ENCODE peak calls at places on chromosome 10, in ten cellular contexts. P is activated CD4-positive, alpha-beta memory T cell treated with anti-CD3 and anti-CD28 coated beads for 36 hours; D is central memory CD4-positive, alpha-beta T cell; W is astrocyte of the spinal cord; F is ovary; G is HCEC 1CT; I is gastrocnemius medialis; X is NCI-H2107; R is stimulated activated CD4-positive, alpha-beta T cell treated with anti-CD3 and anti-CD28 coated beads, Interleukin-2, amount 100 ng/mL, for 48 hours; K is head of caudate nucleus. S is an unnamed sample.
A peak's percentile ranks its signal among the peaks of the same experiment; 100 is the strongest.

GRCh38 chr10:114401195-114401741 is 3.0 kb downstream of the AFAP1L2 start:
- DNase-seq in P (no peak), D (no peak), W (peak; percentile 46), F (peak; percentile 89), G (peak; percentile 26), I (peak; percentile 71), X (no peak), R (no peak), K (no peak), S (peak; percentile 94)

GRCh38 chr10:100338434-100339036 is 8.5 kb upstream of the SCD start:
- DNase-seq in P (peak; percentile 88), D (peak; percentile 65), W (peak; percentile 60), F (peak; percentile 84), G (peak; percentile 30), I (peak; percentile 71), X (no peak), R (peak; percentile 80), K (peak; percentile 80), S (peak; percentile 58)

GRCh38 chr10:17643339-17643754 is 604 bp upstream of the STAM start:
- DNase-seq in P (no peak), D (no peak), W (no peak), F (no peak), G (peak; percentile 81), I (peak; percentile 95), X (no peak), R (no peak), K (peak; percentile 61), S (no peak)

GRCh38 chr10:123614888-123615287 is 51.3 kb upstream of the GPR26 start:
- DNase-seq in P (peak; percentile 53), D (peak; percentile 13), W (peak; percentile 17), F (peak; percentile 32), G (no peak), I (no peak), X (no peak), R (peak; percentile 23), K (peak; percentile 39), S (peak; percentile 18)

GRCh38 chr10:119650692-119651513 is at the start of gene BAG3:
- DNase-seq in P (peak; percentile 87), D (peak; percentile 67), W (peak; percentile 92), F (peak; percentile 95), G (peak; percentile 95), I (peak; percentile 98), X (no peak), R (peak; percentile 74), K (peak; percentile 89), S (peak; percentile 93)

GRCh38 chr10:12937527-12937926 is 64.0 kb downstream of the CCDC3 start:
- DNase-seq in P (no peak), D (no peak), W (no peak), F (no peak), G (no peak), I (no peak), X (no peak), R (no peak), K (no peak), S (no peak)

GRCh38 chr10:110487411-110488123 is 10.1 kb upstream of the DUSP5 start:
- DNase-seq in P (no peak), D (no peak), W (no peak), F (no peak), G (peak; percentile 61), I (no peak), X (no peak), R (no peak), K (peak; percentile 22), S (no peak)

GRCh38 chr10:132634241-132634946 is 96.8 kb downstream of the INPP5A start:
- DNase-seq in P (no peak), D (no peak), W (no peak), F (no peak), G (no peak), I (peak; percentile 13), X (no peak), R (no peak), K (peak; percentile 47), S (no peak)

GRCh38 chr10:96910488-96911395 is 78.6 kb downstream of the LCOR start:
- DNase-seq in P (no peak), D (peak; percentile 15), W (peak; percentile 38), F (no peak), G (peak; percentile 40), I (no peak), X (no peak), R (peak; percentile 21), K (no peak), S (peak; percentile 51)

GRCh38 chr10:3895045-3895609 is 110.1 kb upstream of the KLF6 start:
- DNase-seq in P (no peak), D (no peak), W (no peak), F (no peak), G (peak; percentile 39), I (no peak), X (no peak), R (no peak), K (no peak), S (peak; percentile 72)

GRCh38 chr10:115355162-115355760 is 262.1 kb downstream of the ATRNL1 start:
- DNase-seq in P (peak; percentile 12), D (no peak), W (peak; percentile 76), F (peak; percentile 22), G (peak; percentile 58), I (no peak), X (no peak), R (no peak), K (peak; percentile 8), S (peak; percentile 82)

GRCh38 chr10:91955114-91955513 is 31.5 kb downstream of the BTAF1 start:
- DNase-seq in P (no peak), D (no peak), W (no peak), F (no peak), G (no peak), I (no peak), X (no peak), R (no peak), K (no peak), S (no peak)

GRCh38 chr10:4532976-4533375 is 293.0 kb upstream of the AKR1E2 start:
- DNase-seq in P (no peak), D (no peak), W (no peak), F (no peak), G (peak; percentile 44), I (no peak), X (no peak), R (no peak), K (no peak), S (peak; percentile 82)

GRCh38 chr10:82340166-82340565 is 465.2 kb downstream of the NRG3 start:
- DNase-seq in P (no peak), D (no peak), W (no peak), F (no peak), G (no peak), I (no peak), X (no peak), R (no peak), K (no peak), S (no peak)

GRCh38 chr10:86795353-86795752 is 38.9 kb downstream of the BMPR1A start:
- DNase-seq in P (no peak), D (no peak), W (peak; percentile 85), F (no peak), G (peak; percentile 81), I (no peak), X (no peak), R (no peak), K (no peak), S (peak; percentile 90)

GRCh38 chr10:102133373-102134195 is 744 bp downstream of the PPRC1 start:
- DNase-seq in P (peak; percentile 81), D (no peak), W (peak; percentile 66), F (peak; percentile 92), G (peak; percentile 79), I (peak; percentile 74), X (no peak), R (peak; percentile 60), K (peak; percentile 78), S (peak; percentile 77)

GRCh38 chr10:72041491-72041890 is 46.9 kb downstream of the SPOCK2 start:
- DNase-seq in P (no peak), D (no peak), W (no peak), F (no peak), G (no peak), I (no peak), X (no peak), R (no peak), K (no peak), S (no peak)

GRCh38 chr10:106609466-106609865 is 555.0 kb downstream of the SORCS1 start:
- DNase-seq in P (no peak), D (no peak), W (no peak), F (no peak), G (no peak), I (no peak), X (no peak), R (no peak), K (no peak), S (no peak)

GRCh38 chr10:122500194-122500593 is 38.8 kb downstream of the HTRA1 start:
- DNase-seq in P (no peak), D (no peak), W (no peak), F (no peak), G (no peak), I (no peak), X (no peak), R (no peak), K (no peak), S (no peak)

GRCh38 chr10:31630866-31631567 is 297.6 kb downstream of the ARHGAP12 start:
- DNase-seq in P (no peak), D (no peak), W (no peak), F (no peak), G (no peak), I (peak; percentile 33), X (no peak), R (no peak), K (no peak), S (no peak)

GRCh38 chr10:124742418-124743187 is 1.6 kb downstream of the FAM53B start:
- DNase-seq in P (no peak), D (no peak), W (no peak), F (no peak), G (peak; percentile 45), I (peak; percentile 83), X (no peak), R (no peak), K (no peak), S (peak; percentile 33)

GRCh38 chr10:129758591-129759021 is 205.5 kb downstream of the EBF3 start:
- DNase-seq in P (no peak), D (no peak), W (no peak), F (no peak), G (no peak), I (no peak), X (no peak), R (no peak), K (peak; percentile 41), S (no peak)

GRCh38 chr10:50625663-50626062 is 1.9 kb upstream of the SGMS1 start:
- DNase-seq in P (no peak), D (no peak), W (peak; percentile 18), F (no peak), G (no peak), I (no peak), X (no peak), R (no peak), K (peak; percentile 26), S (peak; percentile 23)

GRCh38 chr10:80408198-80409085 is at the start of gene PRXL2A:
- DNase-seq in P (peak; percentile 86), D (peak; percentile 66), W (peak; percentile 42), F (peak; percentile 87), G (no peak), I (peak; percentile 59), X (peak; percentile 9), R (peak; percentile 75), K (peak; percentile 92), S (peak; percentile 35)

GRCh38 chr10:116097239-116097751 is 175.7 kb downstream of the GFRA1 start:
- DNase-seq in P (no peak), D (no peak), W (no peak), F (no peak), G (no peak), I (no peak), X (no peak), R (no peak), K (peak; percentile 20), S (no peak)

GRCh38 chr10:61397175-61397986 is 55.8 kb downstream of the TMEM26 start:
- DNase-seq in P (no peak), D (no peak), W (peak; percentile 39), F (no peak), G (peak; percentile 75), I (no peak), X (no peak), R (no peak), K (no peak), S (peak; percentile 69)

GRCh38 chr10:27724287-27724686 is 21.3 kb downstream of the MKX start:
- DNase-seq in P (no peak), D (no peak), W (no peak), F (no peak), G (peak; percentile 43), I (no peak), X (no peak), R (no peak), K (no peak), S (no peak)

GRCh38 chr10:100103581-100103980 is 21.9 kb upstream of the CPN1 start:
- DNase-seq in P (no peak), D (no peak), W (no peak), F (no peak), G (no peak), I (no peak), X (no peak), R (no peak), K (no peak), S (peak; percentile 58)